ENCODE peak calls at places on chromosomes 16 and 17, in six cellular contexts. W, N, P, E, H and J are unnamed samples.

GRCh38 chr16:89413811-89414585 is 76.4 kb downstream of the ANKRD11 start:
- DNase-seq in W (no peak), N (no peak), P (no peak), E (no peak), H (no peak), J (no peak)

GRCh38 chr17:2157081-2157480 is 102.2 kb downstream of the HIC1 start:
- DNase-seq in W (no peak), N (no peak), P (no peak), E (no peak), H (peak; percentile 66), J (peak; percentile 53)

GRCh38 chr16:79912592-79913310 is 312.2 kb upstream of the MAF start:
- DNase-seq in W (no peak), N (no peak), P (no peak), E (no peak), H (no peak), J (no peak)

GRCh38 chr17:75498726-75499213 is 16.6 kb downstream of the CASKIN2 start:
- DNase-seq in W (no peak), N (no peak), P (no peak), E (no peak), H (no peak), J (no peak)

GRCh38 chr16:52827456-52827855 is 225.2 kb downstream of the CHD9NB start:
- DNase-seq in W (no peak), N (no peak), P (no peak), E (no peak), H (no peak), J (no peak)

GRCh38 chr16:19382887-19383816 is 34.5 kb upstream of the TMC5 start:
- DNase-seq in W (peak; percentile 49), N (no peak), P (no peak), E (no peak), H (no peak), J (no peak)

GRCh38 chr16:14309001-14309886 is 238.1 kb downstream of the MRTFB start:
- DNase-seq in W (no peak), N (no peak), P (no peak), E (no peak), H (peak; percentile 39), J (no peak)

GRCh38 chr17:83202002-83203000 is 122.9 kb downstream of the METRNL start:
- DNase-seq in W (no peak), N (peak; percentile 74), P (no peak), E (no peak), H (no peak), J (peak; percentile 61)

GRCh38 chr17:7887038-7887481 is 1.5 kb upstream of the CHD3 start:
- DNase-seq in W (no peak), N (no peak), P (no peak), E (no peak), H (no peak), J (no peak)

GRCh38 chr17:7655541-7655840 is 4.8 kb downstream of the ATP1B2 start:
- DNase-seq in W (no peak), N (no peak), P (no peak), E (no peak), H (no peak), J (no peak)

GRCh38 chr16:81810894-81811538 is 31.9 kb downstream of the PLCG2 start:
- DNase-seq in W (no peak), N (no peak), P (no peak), E (no peak), H (no peak), J (no peak)

GRCh38 chr16:8887952-8888560 is 5.9 kb downstream of the LITAFD start:
- DNase-seq in W (no peak), N (no peak), P (no peak), E (no peak), H (peak; percentile 78), J (peak; percentile 87)

GRCh38 chr17:30296499-30297038 is 4.8 kb upstream of the BLMH start:
- DNase-seq in W (no peak), N (no peak), P (no peak), E (no peak), H (no peak), J (no peak)

GRCh38 chr16:88315543-88316105 is 67.1 kb upstream of the ZNF469 start:
- DNase-seq in W (no peak), N (no peak), P (no peak), E (peak; percentile 69), H (peak; percentile 77), J (no peak)

GRCh38 chr16:22962905-22963304 is 148.9 kb downstream of the HS3ST2 start:
- DNase-seq in W (no peak), N (no peak), P (no peak), E (no peak), H (no peak), J (no peak)

GRCh38 chr16:56425439-56425832 is at the start of gene AMFR:
- DNase-seq in W (peak; percentile 73), N (peak; percentile 76), P (peak; percentile 57), E (peak; percentile 84), H (peak; percentile 80), J (peak; percentile 79)

GRCh38 chr17:78628547-78629435 is 51.6 kb upstream of the DNAH17 start:
- DNase-seq in W (no peak), N (no peak), P (no peak), E (no peak), H (no peak), J (no peak)

GRCh38 chr16:12271006-12271405 is 294.5 kb downstream of the SNX29 start:
- DNase-seq in W (peak; percentile 57), N (no peak), P (no peak), E (peak; percentile 11), H (peak; percentile 32), J (no peak)

GRCh38 chr16:7449808-7450207 is 117.2 kb downstream of the RBFOX1 start:
- DNase-seq in W (no peak), N (no peak), P (no peak), E (no peak), H (no peak), J (no peak)

GRCh38 chr17:9199474-9200196 is 178.3 kb downstream of the NTN1 start:
- DNase-seq in W (no peak), N (no peak), P (no peak), E (no peak), H (no peak), J (no peak)

GRCh38 chr17:81049973-81050551 is 15.1 kb downstream of the BAIAP2 start:
- DNase-seq in W (no peak), N (no peak), P (no peak), E (no peak), H (no peak), J (no peak)

GRCh38 chr16:84941916-84942315 is 69.4 kb downstream of the ZDHHC7 start:
- DNase-seq in W (no peak), N (no peak), P (no peak), E (no peak), H (peak; percentile 46), J (no peak)

GRCh38 chr17:48499248-48499647 is 31.6 kb downstream of the HOXB1 start:
- DNase-seq in W (no peak), N (no peak), P (no peak), E (no peak), H (peak; percentile 72), J (no peak)

GRCh38 chr17:2025622-2026309 is 632 bp upstream of the RTN4RL1 start:
- DNase-seq in W (peak; percentile 19), N (no peak), P (no peak), E (peak; percentile 61), H (peak; percentile 57), J (peak; percentile 83)

GRCh38 chr16:11416228-11417001 is 71.2 kb downstream of the RMI2 start:
- DNase-seq in W (no peak), N (no peak), P (no peak), E (no peak), H (no peak), J (no peak)

GRCh38 chr16:81472391-81472790 is 27.8 kb downstream of the CMIP start:
- DNase-seq in W (no peak), N (no peak), P (no peak), E (no peak), H (no peak), J (no peak)

GRCh38 chr16:9934723-9935508 is 247.3 kb downstream of the GRIN2A start:
- DNase-seq in W (no peak), N (no peak), P (no peak), E (no peak), H (no peak), J (no peak)

GRCh38 chr16:7849891-7850290 is 517.2 kb downstream of the RBFOX1 start:
- DNase-seq in W (no peak), N (no peak), P (no peak), E (no peak), H (no peak), J (no peak)

GRCh38 chr16:27311897-27312303 is 1.9 kb upstream of the IL4R start:
- DNase-seq in W (no peak), N (peak; percentile 33), P (no peak), E (no peak), H (no peak), J (peak; percentile 57)

GRCh38 chr16:1890024-1890700 is 18.2 kb upstream of the MEIOB start:
- DNase-seq in W (no peak), N (no peak), P (no peak), E (no peak), H (no peak), J (no peak)